ENCODE peak calls at places on chromosomes 7 and 10, in nine cellular contexts. U is IMR-90, F is suprapubic skin, B is cardiac fibroblast, G is mammary epithelial cell, R is choroid plexus epithelial cell, X is HFF-Myc, A is RWPE1, S is AG04450. K is an unnamed sample.

GRCh38 chr7:103857435-103857834 is 132.0 kb downstream of the RELN start:
- DNase-seq in U (no peak), F (no peak), B (no peak), G (no peak), R (no peak), X (no peak), A (no peak), S (no peak), K (no peak)

GRCh38 chr7:16078076-16078952 is 343.0 kb downstream of the CRPPA start:
- DNase-seq in U (peak), F (no peak), B (peak), G (peak), R (peak), X (peak), A (peak), S (peak), K (peak)

GRCh38 chr7:140675726-140676125 is 3.0 kb downstream of the ADCK2 start:
- DNase-seq in U (no peak), F (peak), B (no peak), G (no peak), R (no peak), X (no peak), A (no peak), S (no peak), K (no peak)

GRCh38 chr7:155466814-155467675 is 9.1 kb downstream of the EN2 start:
- DNase-seq in U (no peak), F (no peak), B (no peak), G (no peak), R (no peak), X (no peak), A (no peak), S (no peak), K (no peak)

GRCh38 chr10:36068542-36068941 is 426.4 kb upstream of the FZD8 start:
- DNase-seq in U (no peak), F (no peak), B (no peak), G (no peak), R (no peak), X (no peak), A (no peak), S (no peak), K (no peak)

GRCh38 chr10:44306762-44307161 is 78.1 kb downstream of the CXCL12 start:
- DNase-seq in U (no peak), F (no peak), B (no peak), G (no peak), R (peak), X (no peak), A (no peak), S (no peak), K (peak)

GRCh38 chr10:133109736-133110532 is 22.2 kb downstream of the ADGRA1 start:
- DNase-seq in U (no peak), F (no peak), B (no peak), G (no peak), R (no peak), X (no peak), A (no peak), S (no peak), K (no peak)

GRCh38 chr7:96679886-96680285 is 29.8 kb downstream of the SEM1 start:
- DNase-seq in U (no peak), F (no peak), B (no peak), G (no peak), R (no peak), X (no peak), A (no peak), S (no peak), K (no peak)

GRCh38 chr7:42385912-42386311 is 148.9 kb upstream of the GLI3 start:
- DNase-seq in U (no peak), F (no peak), B (no peak), G (no peak), R (no peak), X (no peak), A (no peak), S (no peak), K (peak)

GRCh38 chr10:91284486-91285090 is 64.1 kb downstream of the PCGF5 start:
- DNase-seq in U (peak), F (no peak), B (no peak), G (no peak), R (no peak), X (no peak), A (no peak), S (no peak), K (no peak)

GRCh38 chr10:14074062-14074884 is 256.5 kb downstream of the FRMD4A start:
- DNase-seq in U (peak), F (peak), B (peak), G (peak), R (peak), X (peak), A (peak), S (peak), K (peak)

GRCh38 chr7:84191842-84192241 is 2.7 kb downstream of the SEMA3A start:
- DNase-seq in U (peak), F (no peak), B (peak), G (no peak), R (no peak), X (no peak), A (no peak), S (no peak), K (no peak)

GRCh38 chr7:16615234-16615633 is 30.3 kb downstream of the ANKMY2 start:
- DNase-seq in U (no peak), F (no peak), B (no peak), G (no peak), R (no peak), X (no peak), A (no peak), S (no peak), K (no peak)

GRCh38 chr7:922334-923107 is 32.0 kb downstream of the ADAP1 start:
- DNase-seq in U (no peak), F (peak), B (no peak), G (no peak), R (no peak), X (no peak), A (no peak), S (no peak), K (no peak)

GRCh38 chr10:11227103-11227502 is 209.4 kb downstream of the CELF2 start:
- DNase-seq in U (no peak), F (no peak), B (no peak), G (no peak), R (no peak), X (no peak), A (no peak), S (no peak), K (no peak)

GRCh38 chr10:50384839-50385238 is 133.5 kb upstream of the ASAH2 start:
- DNase-seq in U (no peak), F (no peak), B (no peak), G (no peak), R (no peak), X (no peak), A (no peak), S (no peak), K (no peak)

GRCh38 chr7:21256310-21256877 is 171.5 kb upstream of the SP4 start:
- DNase-seq in U (peak), F (no peak), B (peak), G (peak), R (peak), X (no peak), A (peak), S (no peak), K (peak)

GRCh38 chr7:50339990-50340500 is 35.5 kb downstream of the IKZF1 start:
- DNase-seq in U (no peak), F (no peak), B (no peak), G (no peak), R (no peak), X (no peak), A (no peak), S (no peak), K (no peak)

GRCh38 chr10:124095096-124095495 is 1.7 kb upstream of the CHST15 start:
- DNase-seq in U (no peak), F (no peak), B (no peak), G (no peak), R (no peak), X (no peak), A (no peak), S (no peak), K (no peak)

GRCh38 chr7:5602734-5603133 is 178.7 kb downstream of the RNF216 start:
- DNase-seq in U (no peak), F (no peak), B (no peak), G (no peak), R (no peak), X (no peak), A (no peak), S (no peak), K (no peak)

GRCh38 chr7:36264123-36264916 is 111.3 kb downstream of the EEPD1 start:
- DNase-seq in U (peak), F (no peak), B (peak), G (no peak), R (no peak), X (no peak), A (no peak), S (no peak), K (no peak)

GRCh38 chr10:15439381-15439837 is 68.3 kb upstream of the FAM171A1 start:
- DNase-seq in U (peak), F (no peak), B (peak), G (peak), R (peak), X (no peak), A (no peak), S (no peak), K (no peak)

GRCh38 chr10:37747081-37747480 is 110.3 kb downstream of the ZNF248 start:
- DNase-seq in U (no peak), F (no peak), B (no peak), G (no peak), R (no peak), X (no peak), A (no peak), S (no peak), K (no peak)

GRCh38 chr10:4343091-4343490 is 482.9 kb upstream of the AKR1E2 start:
- DNase-seq in U (no peak), F (no peak), B (no peak), G (no peak), R (no peak), X (no peak), A (no peak), S (no peak), K (no peak)

GRCh38 chr7:46220066-46220630 is 299.1 kb upstream of the IGFBP3 start:
- DNase-seq in U (peak), F (no peak), B (no peak), G (peak), R (no peak), X (no peak), A (peak), S (no peak), K (peak)

GRCh38 chr10:68364101-68364886 is 31.6 kb upstream of the PBLD start:
- DNase-seq in U (no peak), F (no peak), B (no peak), G (no peak), R (no peak), X (no peak), A (no peak), S (no peak), K (no peak)

GRCh38 chr10:37035853-37036252 is 89.5 kb upstream of the ANKRD30A start:
- DNase-seq in U (no peak), F (no peak), B (no peak), G (no peak), R (no peak), X (no peak), A (no peak), S (no peak), K (no peak)

GRCh38 chr10:17910144-17910789 is 41.5 kb upstream of the SLC39A12 start:
- DNase-seq in U (peak), F (no peak), B (peak), G (peak), R (peak), X (peak), A (peak), S (peak), K (peak)

GRCh38 chr7:108014747-108015682 is 12.1 kb upstream of the LAMB1 start:
- DNase-seq in U (peak), F (no peak), B (peak), G (peak), R (peak), X (no peak), A (peak), S (peak), K (peak)

GRCh38 chr10:61747341-61747740 is 84.6 kb downstream of the CABCOCO1 start:
- DNase-seq in U (no peak), F (no peak), B (no peak), G (peak), R (peak), X (no peak), A (no peak), S (no peak), K (no peak)

GRCh38 chr10:61749271-61749670 is 86.5 kb downstream of the CABCOCO1 start:
- DNase-seq in U (no peak), F (no peak), B (peak), G (no peak), R (no peak), X (no peak), A (no peak), S (no peak), K (no peak)

GRCh38 chr10:61742812-61743211 is 80.1 kb downstream of the CABCOCO1 start:
- DNase-seq in U (no peak), F (no peak), B (no peak), G (no peak), R (peak), X (no peak), A (no peak), S (no peak), K (no peak)

DNA sequence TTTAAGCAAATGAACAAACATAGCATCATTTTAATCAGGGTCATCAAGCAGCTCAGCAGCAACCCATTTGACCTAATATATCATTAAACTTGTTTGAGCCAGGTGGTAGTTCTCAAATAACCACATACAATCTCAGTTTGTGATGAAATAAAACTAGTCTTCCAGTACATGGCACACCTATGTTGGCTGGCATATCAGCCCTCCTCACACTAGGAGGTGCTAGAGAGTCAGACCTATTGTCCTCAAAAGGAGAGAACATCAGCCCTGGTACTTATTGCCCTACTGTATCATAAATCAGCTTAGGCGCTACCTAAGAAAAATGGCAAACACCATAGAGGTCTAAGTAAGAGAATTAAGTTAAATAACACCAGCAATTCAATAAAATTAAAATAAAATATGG is 81.7 kb downstream of the CABCOCO1 start:
- DNase-seq in U (no peak), F (no peak), B (no peak), G (no peak), R (no peak), X (no peak), A (no peak), S (no peak), K (no peak)
- TF ChIP-seq CTCF in U (no peak), F (no peak), B (peak), G (peak), R (peak), X (peak), A (no peak), S (peak), K (peak)

GRCh38 chr10:103696411-103697145 is 158.8 kb downstream of the SH3PXD2A start:
- DNase-seq in U (peak), F (no peak), B (peak), G (peak), R (peak), X (peak), A (peak), S (peak), K (peak)
- TF ChIP-seq CTCF in U (peak), F (no peak), B (peak), G (peak), R (peak), X (peak), A (no peak), S (peak), K (peak)

DNA sequence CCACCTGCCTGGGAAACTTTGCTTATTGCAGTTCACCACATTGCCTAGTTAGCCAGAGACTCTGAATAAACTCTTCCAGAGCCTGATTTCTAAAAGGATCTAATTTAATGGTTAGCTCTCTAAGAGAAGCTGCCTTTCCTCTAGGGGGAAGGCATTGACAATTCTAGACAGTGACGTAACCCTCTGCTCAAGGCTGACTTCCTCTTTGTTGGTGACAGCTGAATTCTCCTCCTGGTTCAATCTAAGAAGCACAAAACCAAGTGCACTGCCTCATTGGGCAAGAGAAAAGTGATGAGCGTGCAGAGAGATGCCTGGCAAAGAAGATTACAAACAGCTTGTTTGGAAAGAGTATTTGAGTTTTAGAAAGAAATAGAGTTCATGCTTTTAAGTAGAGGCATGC is 102.7 kb downstream of the MACC1 start:
- DNase-seq in U (no peak), F (no peak), B (peak), G (no peak), R (no peak), X (no peak), A (no peak), S (no peak), K (no peak)
- TF ChIP-seq CTCF in U (no peak), F (no peak), B (no peak), G (no peak), R (no peak), X (no peak), A (no peak), S (no peak), K (no peak)

DNA sequence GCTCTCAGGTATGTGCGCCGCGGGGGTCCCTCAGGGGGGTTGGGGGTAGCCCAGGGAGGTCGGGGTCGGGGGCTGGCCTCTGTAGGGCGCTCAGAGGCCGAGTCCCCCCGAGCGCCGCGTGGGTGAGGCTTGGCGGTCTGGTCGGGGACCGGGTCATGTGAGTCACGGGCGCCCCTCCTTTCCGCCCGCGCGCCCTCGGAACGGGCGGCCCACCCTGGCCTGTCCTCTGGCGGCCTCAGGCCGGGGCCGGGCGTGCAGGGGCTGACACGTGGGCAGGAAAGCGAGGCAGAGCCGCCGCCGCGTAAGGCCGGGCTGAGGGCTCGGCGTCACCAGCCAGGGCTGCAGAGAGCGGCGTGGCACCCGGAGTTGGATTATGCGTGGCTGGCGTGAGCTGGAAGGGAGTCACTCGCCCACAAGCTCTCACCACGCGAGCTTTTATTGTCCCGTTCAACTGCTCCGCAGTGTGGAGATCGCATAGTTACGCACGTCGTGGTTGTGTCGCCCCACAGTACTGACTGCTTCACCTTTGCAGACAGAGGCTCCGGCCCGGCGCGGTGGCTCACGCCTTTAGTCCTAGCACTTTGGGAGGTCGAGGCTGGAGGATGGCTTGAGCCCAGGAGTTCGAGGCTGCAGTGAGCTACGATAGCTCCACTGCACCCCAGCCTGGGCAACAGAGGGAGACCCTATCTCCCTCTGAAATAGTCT is 387 bp downstream of the SHLD2 start:
- DNase-seq in U (peak), F (peak), B (peak), G (peak), R (peak), X (no peak), A (peak), S (peak), K (peak)
- TF ChIP-seq CTCF in U (no peak), F (no peak), B (no peak), G (no peak), R (no peak), X (no peak), A (no peak), S (peak), K (no peak)

GRCh38 chr7:47576909-47577255 is 5.0 kb downstream of the TNS3 start:
- DNase-seq in U (no peak), F (no peak), B (no peak), G (no peak), R (no peak), X (no peak), A (no peak), S (no peak), K (no peak)
- TF ChIP-seq CTCF in U (no peak), F (no peak), B (no peak), G (no peak), R (no peak), X (no peak), A (no peak), S (no peak), K (no peak)

GRCh38 chr10:19775286-19775685 is 40.9 kb upstream of the PLXDC2 start:
- DNase-seq in U (no peak), F (no peak), B (no peak), G (no peak), R (no peak), X (no peak), A (no peak), S (no peak), K (no peak)

GRCh38 chr10:19767876-19768275 is 48.4 kb upstream of the PLXDC2 start:
- DNase-seq in U (no peak), F (no peak), B (no peak), G (no peak), R (no peak), X (no peak), A (no peak), S (no peak), K (no peak)

DNA sequence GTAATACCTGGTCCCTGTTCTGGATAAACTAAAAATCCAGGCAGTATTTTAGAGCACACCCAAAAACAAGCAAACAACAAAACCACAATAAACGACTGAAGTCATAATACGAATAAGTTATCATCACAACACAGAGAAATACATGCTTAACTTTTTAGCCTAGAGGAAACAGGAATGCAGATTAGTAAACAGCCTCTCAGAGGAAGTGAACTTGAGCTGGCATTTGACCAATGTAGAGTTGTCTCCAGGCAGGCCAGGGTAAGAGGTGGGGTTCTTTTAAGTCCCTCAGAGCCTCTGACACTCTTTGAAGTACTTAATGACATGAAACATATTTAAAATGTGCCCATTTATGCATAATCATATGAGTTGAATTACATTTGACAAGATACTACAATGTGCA is 43.3 kb upstream of the PLXDC2 start:
- DNase-seq in U (no peak), F (no peak), B (no peak), G (no peak), R (peak), X (no peak), A (no peak), S (no peak), K (no peak)
- TF ChIP-seq CTCF in U (no peak), F (no peak), B (no peak), G (no peak), R (no peak), X (no peak), A (no peak), S (no peak), K (no peak)

GRCh38 chr7:92794846-92795245 is 41.5 kb downstream of the CDK6 start:
- DNase-seq in U (no peak), F (no peak), B (no peak), G (no peak), R (no peak), X (no peak), A (no peak), S (no peak), K (no peak)

GRCh38 chr7:92799446-92800211 is 36.7 kb downstream of the CDK6 start:
- DNase-seq in U (no peak), F (no peak), B (no peak), G (no peak), R (no peak), X (no peak), A (no peak), S (no peak), K (no peak)

GRCh38 chr7:92798517-92799249 is 37.7 kb downstream of the CDK6 start:
- DNase-seq in U (no peak), F (no peak), B (peak), G (no peak), R (no peak), X (no peak), A (no peak), S (no peak), K (no peak)

GRCh38 chr7:92797284-92797683 is 39.1 kb downstream of the CDK6 start:
- DNase-seq in U (peak), F (no peak), B (no peak), G (no peak), R (peak), X (no peak), A (no peak), S (no peak), K (peak)

DNA sequence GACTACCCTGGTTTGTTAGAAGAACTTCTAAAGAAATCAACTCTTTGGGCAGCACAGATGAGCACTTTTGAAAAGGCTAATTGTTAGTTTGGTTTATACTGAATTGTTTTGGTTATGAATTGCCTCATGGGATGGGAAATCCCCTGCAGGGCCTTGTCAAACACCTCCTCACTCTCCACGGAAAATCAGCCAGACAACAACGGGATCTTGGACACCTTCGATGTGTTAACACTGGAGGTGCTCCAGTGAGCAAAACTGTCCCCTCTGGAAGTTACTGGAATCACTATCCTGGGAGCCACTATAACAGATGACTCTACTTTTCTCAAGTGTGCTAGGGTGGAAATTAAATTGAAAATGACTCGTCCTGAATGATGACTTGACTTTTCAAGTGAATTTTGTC is 38.7 kb downstream of the CDK6 start:
- DNase-seq in U (peak), F (no peak), B (no peak), G (peak), R (peak), X (no peak), A (no peak), S (no peak), K (peak)
- TF ChIP-seq CTCF in U (peak), F (no peak), B (peak), G (peak), R (no peak), X (no peak), A (no peak), S (no peak), K (no peak)

K was measured in MCF 10A.